ENCODE peak calls at places on chromosomes 11 and 22, in nine cellular contexts. One of them, this sample, is unnamed.

GRCh38 chr11:74142624-74143023 is 28.2 kb downstream of the C2CD3 start:
- DNase-seq in lung: no peak
- DNase-seq in prostate gland: no peak
- DNase-seq in heart left ventricle: no peak
- DNase-seq in CD4-positive, alpha-beta T cell: no peak
- DNase-seq in lower lobe of right lung: no peak
- DNase-seq in psoas muscle: no peak
- DNase-seq in Panc1: no peak
- DNase-seq in PC-9: no peak
- DNase-seq in this sample: no peak

GRCh38 chr11:58179648-58180047 is 9.2 kb upstream of the OR9Q2 start:
- DNase-seq in lung: no peak
- DNase-seq in prostate gland: no peak
- DNase-seq in heart left ventricle: peak; percentile 26
- DNase-seq in CD4-positive, alpha-beta T cell: no peak
- DNase-seq in lower lobe of right lung: peak; percentile 42
- DNase-seq in psoas muscle: no peak
- DNase-seq in Panc1: no peak
- DNase-seq in PC-9: no peak
- DNase-seq in this sample: no peak

GRCh38 chr22:27139935-27140493 is 482.6 kb downstream of the MIAT start:
- DNase-seq in lung: no peak
- DNase-seq in prostate gland: no peak
- DNase-seq in heart left ventricle: no peak
- DNase-seq in CD4-positive, alpha-beta T cell: no peak
- DNase-seq in lower lobe of right lung: no peak
- DNase-seq in psoas muscle: no peak
- DNase-seq in Panc1: no peak
- DNase-seq in PC-9: peak; percentile 62
- DNase-seq in this sample: no peak

GRCh38 chr11:71120346-71120963 is 131.9 kb downstream of the SHANK2 start:
- DNase-seq in lung: no peak
- DNase-seq in prostate gland: peak; percentile 53
- DNase-seq in heart left ventricle: no peak
- DNase-seq in CD4-positive, alpha-beta T cell: no peak
- DNase-seq in lower lobe of right lung: peak; percentile 56
- DNase-seq in psoas muscle: no peak
- DNase-seq in Panc1: no peak
- DNase-seq in PC-9: peak; percentile 57
- DNase-seq in this sample: peak; percentile 42

GRCh38 chr11:22192289-22192641 is 620 bp upstream of the ANO5 start:
- DNase-seq in lung: no peak
- DNase-seq in prostate gland: no peak
- DNase-seq in heart left ventricle: peak; percentile 29
- DNase-seq in CD4-positive, alpha-beta T cell: no peak
- DNase-seq in lower lobe of right lung: no peak
- DNase-seq in psoas muscle: no peak
- DNase-seq in Panc1: no peak
- DNase-seq in PC-9: no peak
- DNase-seq in this sample: peak; percentile 43

GRCh38 chr11:129785383-129786111 is 30.1 kb upstream of the TMEM45B start:
- DNase-seq in lung: no peak
- DNase-seq in prostate gland: no peak
- DNase-seq in heart left ventricle: no peak
- DNase-seq in CD4-positive, alpha-beta T cell: no peak
- DNase-seq in lower lobe of right lung: no peak
- DNase-seq in psoas muscle: no peak
- DNase-seq in Panc1: no peak
- DNase-seq in PC-9: peak; percentile 61
- DNase-seq in this sample: no peak

GRCh38 chr11:65781152-65781961 is 581 bp upstream of the AP5B1 start:
- DNase-seq in lung: no peak
- DNase-seq in prostate gland: peak; percentile 46
- DNase-seq in heart left ventricle: peak; percentile 34
- DNase-seq in CD4-positive, alpha-beta T cell: no peak
- DNase-seq in lower lobe of right lung: peak; percentile 70
- DNase-seq in psoas muscle: peak; percentile 60
- DNase-seq in Panc1: no peak
- DNase-seq in PC-9: peak; percentile 46
- DNase-seq in this sample: peak; percentile 37

GRCh38 chr11:61853698-61854169 is 25.6 kb downstream of the FADS2 start:
- DNase-seq in lung: no peak
- DNase-seq in prostate gland: peak; percentile 28
- DNase-seq in heart left ventricle: no peak
- DNase-seq in CD4-positive, alpha-beta T cell: no peak
- DNase-seq in lower lobe of right lung: no peak
- DNase-seq in psoas muscle: no peak
- DNase-seq in Panc1: no peak
- DNase-seq in PC-9: no peak
- DNase-seq in this sample: no peak

GRCh38 chr11:90468923-90469322 is 246.1 kb upstream of the CHORDC1 start:
- DNase-seq in lung: no peak
- DNase-seq in prostate gland: no peak
- DNase-seq in heart left ventricle: no peak
- DNase-seq in CD4-positive, alpha-beta T cell: no peak
- DNase-seq in lower lobe of right lung: no peak
- DNase-seq in psoas muscle: no peak
- DNase-seq in Panc1: no peak
- DNase-seq in PC-9: peak; percentile 64
- DNase-seq in this sample: no peak

GRCh38 chr11:74123008-74123448 is 47.8 kb downstream of the C2CD3 start:
- DNase-seq in lung: no peak
- DNase-seq in prostate gland: no peak
- DNase-seq in heart left ventricle: no peak
- DNase-seq in CD4-positive, alpha-beta T cell: no peak
- DNase-seq in lower lobe of right lung: no peak
- DNase-seq in psoas muscle: no peak
- DNase-seq in Panc1: no peak
- DNase-seq in PC-9: no peak
- DNase-seq in this sample: no peak

GRCh38 chr11:13834463-13834862 is 128.1 kb upstream of the SPON1 start:
- DNase-seq in lung: no peak
- DNase-seq in prostate gland: no peak
- DNase-seq in heart left ventricle: no peak
- DNase-seq in CD4-positive, alpha-beta T cell: no peak
- DNase-seq in lower lobe of right lung: no peak
- DNase-seq in psoas muscle: no peak
- DNase-seq in Panc1: no peak
- DNase-seq in PC-9: no peak
- DNase-seq in this sample: no peak

DNA sequence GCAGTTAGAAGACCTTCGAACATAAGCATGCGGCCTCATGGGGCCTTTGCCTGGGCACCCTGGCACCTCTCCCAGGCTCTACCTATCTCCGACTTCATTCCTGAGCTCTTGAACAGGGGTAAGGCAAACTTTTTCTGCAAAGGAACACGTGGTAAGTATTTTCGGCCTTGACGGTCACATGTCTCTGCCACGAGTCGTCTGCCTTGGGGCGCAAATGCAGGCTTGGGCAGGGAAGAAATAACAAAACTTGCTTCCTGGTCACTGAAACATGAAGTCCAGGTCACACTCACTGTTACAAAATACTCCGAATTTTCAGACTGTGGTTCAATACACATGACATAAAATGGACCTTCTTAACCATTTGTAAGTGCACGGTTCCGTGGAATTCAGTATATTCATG is 3.4 kb upstream of the ASCL2 start:
- DNase-seq in lung: no peak
- DNase-seq in prostate gland: no peak
- DNase-seq in heart left ventricle: no peak
- DNase-seq in CD4-positive, alpha-beta T cell: no peak
- DNase-seq in lower lobe of right lung: no peak
- DNase-seq in psoas muscle: no peak
- DNase-seq in Panc1: no peak
- DNase-seq in PC-9: peak; percentile 42
- DNase-seq in this sample: no peak
- H3K27me3 ChIP-seq in lung: peaks cover 7% of the 10 kb centered on the region
- H3K27me3 ChIP-seq in prostate gland: no peaks in the 10 kb centered on the region
- H3K27me3 ChIP-seq in heart left ventricle: peaks cover 37% of the 10 kb centered on the region
- H3K27me3 ChIP-seq in CD4-positive, alpha-beta T cell: peaks cover 21% of the 10 kb centered on the region
- H3K27me3 ChIP-seq in lower lobe of right lung: peaks cover 40% of the 10 kb centered on the region
- H3K27me3 ChIP-seq in psoas muscle: peaks cover 62% of the 10 kb centered on the region
- H3K27me3 ChIP-seq in Panc1: peaks cover 5% of the 10 kb centered on the region
- H3K27me3 ChIP-seq in PC-9: no peaks in the 10 kb centered on the region
- H3K27me3 ChIP-seq in this sample: peaks cover 37% of the 10 kb centered on the region

GRCh38 chr11:34654491-34655334 is 33.8 kb downstream of the EHF start:
- DNase-seq in lung: peak; percentile 90
- DNase-seq in prostate gland: peak; percentile 97
- DNase-seq in heart left ventricle: peak; percentile 37
- DNase-seq in CD4-positive, alpha-beta T cell: no peak
- DNase-seq in lower lobe of right lung: peak; percentile 87
- DNase-seq in psoas muscle: peak; percentile 95
- DNase-seq in Panc1: peak; percentile 87
- DNase-seq in PC-9: peak; percentile 98
- DNase-seq in this sample: no peak

GRCh38 chr11:34655335-34656008 is 34.6 kb downstream of the EHF start:
- DNase-seq in lung: no peak
- DNase-seq in prostate gland: no peak
- DNase-seq in heart left ventricle: no peak
- DNase-seq in CD4-positive, alpha-beta T cell: no peak
- DNase-seq in lower lobe of right lung: no peak
- DNase-seq in psoas muscle: no peak
- DNase-seq in Panc1: no peak
- DNase-seq in PC-9: peak; percentile 77
- DNase-seq in this sample: no peak

GRCh38 chr11:34652191-34652958 is 31.5 kb downstream of the EHF start:
- DNase-seq in lung: no peak
- DNase-seq in prostate gland: no peak
- DNase-seq in heart left ventricle: no peak
- DNase-seq in CD4-positive, alpha-beta T cell: no peak
- DNase-seq in lower lobe of right lung: no peak
- DNase-seq in psoas muscle: no peak
- DNase-seq in Panc1: no peak
- DNase-seq in PC-9: peak; percentile 65
- DNase-seq in this sample: no peak

GRCh38 chr11:34653031-34653430 is 32.1 kb downstream of the EHF start:
- DNase-seq in lung: no peak
- DNase-seq in prostate gland: no peak
- DNase-seq in heart left ventricle: no peak
- DNase-seq in CD4-positive, alpha-beta T cell: no peak
- DNase-seq in lower lobe of right lung: no peak
- DNase-seq in psoas muscle: no peak
- DNase-seq in Panc1: no peak
- DNase-seq in PC-9: no peak
- DNase-seq in this sample: no peak

GRCh38 chr11:34653851-34654490 is 33.1 kb downstream of the EHF start:
- DNase-seq in lung: peak; percentile 63
- DNase-seq in prostate gland: peak; percentile 87
- DNase-seq in heart left ventricle: no peak
- DNase-seq in CD4-positive, alpha-beta T cell: no peak
- DNase-seq in lower lobe of right lung: peak; percentile 70
- DNase-seq in psoas muscle: peak; percentile 81
- DNase-seq in Panc1: peak; percentile 82
- DNase-seq in PC-9: peak; percentile 100
- DNase-seq in this sample: peak; percentile 59
- TF ChIP-seq CTCF in lung: no peak
- TF ChIP-seq CTCF in prostate gland: no peak
- TF ChIP-seq CTCF in heart left ventricle: no peak
- TF ChIP-seq CTCF in CD4-positive, alpha-beta T cell: no peak
- TF ChIP-seq CTCF in lower lobe of right lung: no peak
- TF ChIP-seq CTCF in psoas muscle: no peak
- TF ChIP-seq CTCF in Panc1: peak; percentile 31
- TF ChIP-seq CTCF in PC-9: peak; percentile 20
- TF ChIP-seq CTCF in this sample: no peak

GRCh38 chr11:63490551-63491239 is at the start of gene PLAAT5:
- DNase-seq in lung: no peak
- DNase-seq in prostate gland: no peak
- DNase-seq in heart left ventricle: peak; percentile 45
- DNase-seq in CD4-positive, alpha-beta T cell: peak; percentile 10
- DNase-seq in lower lobe of right lung: peak; percentile 64
- DNase-seq in psoas muscle: peak; percentile 67
- DNase-seq in Panc1: no peak
- DNase-seq in PC-9: no peak
- DNase-seq in this sample: peak; percentile 16

GRCh38 chr11:63491240-63491587 is 247 bp upstream of the PLAAT5 start:
- DNase-seq in lung: no peak
- DNase-seq in prostate gland: no peak
- DNase-seq in heart left ventricle: no peak
- DNase-seq in CD4-positive, alpha-beta T cell: no peak
- DNase-seq in lower lobe of right lung: no peak
- DNase-seq in psoas muscle: no peak
- DNase-seq in Panc1: no peak
- DNase-seq in PC-9: no peak
- DNase-seq in this sample: no peak

GRCh38 chr11:63491614-63492372 is 826 bp upstream of the PLAAT5 start:
- DNase-seq in lung: no peak
- DNase-seq in prostate gland: no peak
- DNase-seq in heart left ventricle: no peak
- DNase-seq in CD4-positive, alpha-beta T cell: no peak
- DNase-seq in lower lobe of right lung: no peak
- DNase-seq in psoas muscle: no peak
- DNase-seq in Panc1: no peak
- DNase-seq in PC-9: no peak
- DNase-seq in this sample: no peak

GRCh38 chr11:63488789-63489188 is 2.2 kb downstream of the PLAAT5 start:
- DNase-seq in lung: no peak
- DNase-seq in prostate gland: no peak
- DNase-seq in heart left ventricle: no peak
- DNase-seq in CD4-positive, alpha-beta T cell: no peak
- DNase-seq in lower lobe of right lung: no peak
- DNase-seq in psoas muscle: no peak
- DNase-seq in Panc1: no peak
- DNase-seq in PC-9: no peak
- DNase-seq in this sample: no peak

GRCh38 chr11:63489879-63490278 is 1.1 kb downstream of the PLAAT5 start:
- DNase-seq in lung: no peak
- DNase-seq in prostate gland: no peak
- DNase-seq in heart left ventricle: no peak
- DNase-seq in CD4-positive, alpha-beta T cell: no peak
- DNase-seq in lower lobe of right lung: no peak
- DNase-seq in psoas muscle: no peak
- DNase-seq in Panc1: no peak
- DNase-seq in PC-9: no peak
- DNase-seq in this sample: no peak
- H3K27me3 ChIP-seq in lung: no peaks in the 10 kb centered on the region
- H3K27me3 ChIP-seq in prostate gland: no peaks in the 10 kb centered on the region
- H3K27me3 ChIP-seq in heart left ventricle: peaks cover 5% of the 10 kb centered on the region
- H3K27me3 ChIP-seq in CD4-positive, alpha-beta T cell: peaks cover 5% of the 10 kb centered on the region
- H3K27me3 ChIP-seq in lower lobe of right lung: no peaks in the 10 kb centered on the region
- H3K27me3 ChIP-seq in psoas muscle: peaks cover 37% of the 10 kb centered on the region
- H3K27me3 ChIP-seq in Panc1: peaks cover 26% of the 10 kb centered on the region
- H3K27me3 ChIP-seq in PC-9: no peaks in the 10 kb centered on the region
- H3K27me3 ChIP-seq in this sample: peaks cover 46% of the 10 kb centered on the region

GRCh38 chr11:3796796-3797328 is 492 bp downstream of the NUP98 start:
- DNase-seq in lung: peak; percentile 58
- DNase-seq in prostate gland: no peak
- DNase-seq in heart left ventricle: no peak
- DNase-seq in CD4-positive, alpha-beta T cell: no peak
- DNase-seq in lower lobe of right lung: no peak
- DNase-seq in psoas muscle: no peak
- DNase-seq in Panc1: no peak
- DNase-seq in PC-9: no peak
- DNase-seq in this sample: no peak
- TF ChIP-seq CTCF in lung: no peak
- TF ChIP-seq CTCF in prostate gland: no peak
- TF ChIP-seq CTCF in heart left ventricle: no peak
- TF ChIP-seq CTCF in CD4-positive, alpha-beta T cell: no peak
- TF ChIP-seq CTCF in lower lobe of right lung: no peak
- TF ChIP-seq CTCF in psoas muscle: no peak
- TF ChIP-seq CTCF in Panc1: no peak
- TF ChIP-seq CTCF in PC-9: no peak
- TF ChIP-seq CTCF in this sample: no peak

This sample was measured in transverse colon.